ENCODE peak calls at places on chromosomes 1 and 21, in six cellular contexts. E is pancreas, L is D721Med, C is HuH-7, S is AG08396, W is amniotic stem cell. G is an unnamed sample.

GRCh38 chr1:39154553-39155361 is 49.7 kb upstream of the MACF1 start:
- DNase-seq in E (no peak), L (no peak), C (no peak), S (peak; percentile 42), W (no peak), G (no peak)

GRCh38 chr1:212512731-212513559 is 80.2 kb downstream of the NENF start:
- DNase-seq in E (no peak), L (no peak), C (no peak), S (peak; percentile 27), W (no peak), G (no peak)

GRCh38 chr1:173937062-173937461 is 19.9 kb upstream of the SERPINC1 start:
- DNase-seq in E (no peak), L (no peak), C (no peak), S (no peak), W (no peak), G (no peak)

GRCh38 chr1:93344886-93345632 is 648 bp upstream of the DR1 start:
- DNase-seq in E (no peak), L (no peak), C (no peak), S (no peak), W (no peak), G (peak; percentile 62)

GRCh38 chr21:25986928-25987327 is 183.6 kb downstream of the APP start:
- DNase-seq in E (no peak), L (no peak), C (no peak), S (no peak), W (no peak), G (no peak)

GRCh38 chr1:26411624-26412074 is 1.0 kb downstream of the LIN28A start:
- DNase-seq in E (no peak), L (no peak), C (no peak), S (no peak), W (no peak), G (no peak)

GRCh38 chr1:25700124-25700523 is 83.5 kb downstream of the MAN1C1 start:
- DNase-seq in E (no peak), L (no peak), C (no peak), S (peak; percentile 64), W (no peak), G (no peak)

GRCh38 chr21:24023936-24024335 is 1583.3 kb downstream of the MRPL39 start:
- DNase-seq in E (no peak), L (no peak), C (no peak), S (no peak), W (no peak), G (no peak)

GRCh38 chr1:39898648-39899603 is 2.8 kb downstream of the MYCL start:
- DNase-seq in E (peak; percentile 87), L (peak; percentile 83), C (peak; percentile 97), S (peak; percentile 82), W (no peak), G (peak; percentile 100)

GRCh38 chr1:18041107-18041506 is 66.5 kb upstream of the IGSF21 start:
- DNase-seq in E (no peak), L (no peak), C (no peak), S (no peak), W (no peak), G (no peak)

GRCh38 chr1:169149555-169150286 is 43.2 kb downstream of the ATP1B1 start:
- DNase-seq in E (no peak), L (no peak), C (no peak), S (no peak), W (no peak), G (no peak)

GRCh38 chr1:87292684-87293493 is 35.8 kb upstream of the LMO4 start:
- DNase-seq in E (peak; percentile 23), L (no peak), C (peak; percentile 33), S (peak; percentile 34), W (peak; percentile 52), G (peak; percentile 39)

GRCh38 chr1:18170444-18170843 is 62.8 kb downstream of the IGSF21 start:
- DNase-seq in E (no peak), L (no peak), C (no peak), S (no peak), W (no peak), G (no peak)

GRCh38 chr1:245444181-245444580 is 289.4 kb downstream of the KIF26B start:
- DNase-seq in E (no peak), L (no peak), C (no peak), S (no peak), W (no peak), G (peak; percentile 4)

GRCh38 chr1:14366361-14367018 is 232.0 kb upstream of the KAZN start:
- DNase-seq in E (no peak), L (no peak), C (no peak), S (peak; percentile 56), W (no peak), G (peak; percentile 65)

GRCh38 chr1:66518654-66519053 is 15.3 kb upstream of the SGIP1 start:
- DNase-seq in E (no peak), L (no peak), C (no peak), S (no peak), W (no peak), G (no peak)

GRCh38 chr1:89633745-89634625 is 1.1 kb downstream of the LRRC8C start:
- DNase-seq in E (peak; percentile 22), L (no peak), C (peak; percentile 26), S (peak; percentile 41), W (peak; percentile 20), G (no peak)

GRCh38 chr1:98991127-98992003 is 13.3 kb downstream of the PLPPR5 start:
- DNase-seq in E (no peak), L (no peak), C (no peak), S (peak; percentile 34), W (peak; percentile 52), G (no peak)

GRCh38 chr1:176174108-176174507 is 33.0 kb downstream of the COP1 start:
- DNase-seq in E (no peak), L (no peak), C (no peak), S (peak; percentile 3), W (no peak), G (no peak)

GRCh38 chr1:20587639-20588017 is 1.3 kb upstream of the CDA start:
- DNase-seq in E (no peak), L (no peak), C (no peak), S (no peak), W (no peak), G (no peak)

GRCh38 chr21:46116846-46117585 is 19.1 kb downstream of the COL6A2 start:
- DNase-seq in E (peak; percentile 10), L (peak; percentile 8), C (no peak), S (no peak), W (no peak), G (no peak)

GRCh38 chr1:19764848-19765247 is 34.9 kb downstream of the TMCO4 start:
- DNase-seq in E (no peak), L (no peak), C (no peak), S (no peak), W (no peak), G (no peak)

G was measured in NCI-H1694 treated with DMSO at 0.1 percent for 48 hours.